ENCODE peak calls at places on chromosome 6, in six cellular contexts. J, A, R, H, S and L are unnamed samples.

GRCh38 chr6:45845546-45845945 is 170.1 kb downstream of the CLIC5 start:
- DNase-seq in J (peak; percentile 47), A (peak; percentile 81), R (no peak), H (no peak), S (peak; percentile 37), L (no peak)

GRCh38 chr6:105389543-105389942 is 13.3 kb downstream of the PREP start:
- DNase-seq in J (no peak), A (peak; percentile 38), R (no peak), H (no peak), S (no peak), L (peak; percentile 46)

GRCh38 chr6:108115598-108116058 is 41.1 kb upstream of the OSTM1 start:
- DNase-seq in J (peak; percentile 65), A (peak; percentile 66), R (peak; percentile 66), H (no peak), S (peak; percentile 39), L (peak; percentile 69)

GRCh38 chr6:155676346-155676745 is 220.7 kb upstream of the NOX3 start:
- DNase-seq in J (no peak), A (no peak), R (no peak), H (no peak), S (no peak), L (no peak)

GRCh38 chr6:39870950-39871349 is 63.3 kb downstream of the MOCS1 start:
- DNase-seq in J (no peak), A (no peak), R (no peak), H (no peak), S (no peak), L (no peak)

GRCh38 chr6:107606407-107606806 is 116.5 kb downstream of the SOBP start:
- DNase-seq in J (no peak), A (no peak), R (no peak), H (no peak), S (no peak), L (no peak)

GRCh38 chr6:8623441-8623840 is 188.1 kb upstream of the SLC35B3 start:
- DNase-seq in J (no peak), A (no peak), R (no peak), H (no peak), S (no peak), L (no peak)

GRCh38 chr6:154167163-154167562 is 128.1 kb downstream of the OPRM1 start:
- DNase-seq in J (no peak), A (no peak), R (no peak), H (no peak), S (no peak), L (no peak)

GRCh38 chr6:99993146-99993532 is 884 bp downstream of the MCHR2 start:
- DNase-seq in J (no peak), A (no peak), R (no peak), H (no peak), S (no peak), L (no peak)

GRCh38 chr6:34284563-34285545 is 36.0 kb upstream of the SMIM29 start:
- DNase-seq in J (no peak), A (peak; percentile 58), R (no peak), H (peak; percentile 47), S (no peak), L (no peak)

GRCh38 chr6:3052481-3053230 is 15.6 kb upstream of the RIPK1 start:
- DNase-seq in J (no peak), A (peak; percentile 54), R (no peak), H (no peak), S (no peak), L (peak; percentile 27)

GRCh38 chr6:87982134-87982533 is 65.5 kb upstream of the SPACA1 start:
- DNase-seq in J (no peak), A (no peak), R (no peak), H (no peak), S (no peak), L (no peak)

GRCh38 chr6:161545741-161546140 is 271.9 kb upstream of the AGPAT4 start:
- DNase-seq in J (no peak), A (no peak), R (no peak), H (no peak), S (no peak), L (no peak)

GRCh38 chr6:113092795-113093194 is 745.7 kb downstream of the RFPL4B start:
- DNase-seq in J (no peak), A (no peak), R (no peak), H (no peak), S (no peak), L (no peak)

GRCh38 chr6:108564178-108564577 is 3.5 kb downstream of the FOXO3 start:
- DNase-seq in J (peak; percentile 92), A (peak; percentile 95), R (no peak), H (no peak), S (no peak), L (no peak)

GRCh38 chr6:138601128-138601527 is 101.8 kb upstream of the NHSL1 start:
- DNase-seq in J (no peak), A (peak; percentile 51), R (no peak), H (no peak), S (no peak), L (no peak)

GRCh38 chr6:15793288-15793687 is 130.5 kb upstream of the DTNBP1 start:
- DNase-seq in J (peak; percentile 84), A (peak; percentile 76), R (no peak), H (no peak), S (no peak), L (no peak)

GRCh38 chr6:143059616-143060353 is 904 bp upstream of the AIG1 start:
- DNase-seq in J (peak; percentile 93), A (peak; percentile 76), R (no peak), H (no peak), S (no peak), L (peak; percentile 37)

GRCh38 chr6:32164295-32164694 is at the start of gene EGFL8:
- DNase-seq in J (no peak), A (no peak), R (no peak), H (no peak), S (no peak), L (no peak)

GRCh38 chr6:24600903-24601302 is 45.1 kb downstream of the KIAA0319 start:
- DNase-seq in J (no peak), A (no peak), R (no peak), H (no peak), S (no peak), L (peak; percentile 45)

GRCh38 chr6:158047120-158047518 is 65.5 kb downstream of the SYNJ2 start:
- DNase-seq in J (peak; percentile 58), A (peak; percentile 84), R (peak; percentile 48), H (no peak), S (no peak), L (no peak)

GRCh38 chr6:95017922-95018321 is 559.4 kb upstream of the MANEA start:
- DNase-seq in J (no peak), A (no peak), R (no peak), H (no peak), S (no peak), L (no peak)

GRCh38 chr6:89917801-89918366 is 23.6 kb downstream of the GJA10 start:
- DNase-seq in J (no peak), A (no peak), R (no peak), H (no peak), S (no peak), L (peak; percentile 58)

GRCh38 chr6:41715779-41716515 is 19.5 kb downstream of the TFEB start:
- DNase-seq in J (no peak), A (no peak), R (no peak), H (no peak), S (no peak), L (no peak)

GRCh38 chr6:56771189-56771588 is 128.5 kb upstream of the DST start:
- DNase-seq in J (no peak), A (peak; percentile 58), R (no peak), H (no peak), S (no peak), L (no peak)

GRCh38 chr6:56767892-56768531 is 125.3 kb upstream of the DST start:
- DNase-seq in J (peak; percentile 21), A (no peak), R (no peak), H (no peak), S (no peak), L (no peak)

GRCh38 chr6:56767435-56767834 is 124.7 kb upstream of the DST start:
- DNase-seq in J (no peak), A (no peak), R (no peak), H (no peak), S (no peak), L (no peak)

GRCh38 chr6:56771929-56772607 is 129.4 kb upstream of the DST start:
- DNase-seq in J (no peak), A (peak; percentile 38), R (no peak), H (no peak), S (no peak), L (no peak)

DNA sequence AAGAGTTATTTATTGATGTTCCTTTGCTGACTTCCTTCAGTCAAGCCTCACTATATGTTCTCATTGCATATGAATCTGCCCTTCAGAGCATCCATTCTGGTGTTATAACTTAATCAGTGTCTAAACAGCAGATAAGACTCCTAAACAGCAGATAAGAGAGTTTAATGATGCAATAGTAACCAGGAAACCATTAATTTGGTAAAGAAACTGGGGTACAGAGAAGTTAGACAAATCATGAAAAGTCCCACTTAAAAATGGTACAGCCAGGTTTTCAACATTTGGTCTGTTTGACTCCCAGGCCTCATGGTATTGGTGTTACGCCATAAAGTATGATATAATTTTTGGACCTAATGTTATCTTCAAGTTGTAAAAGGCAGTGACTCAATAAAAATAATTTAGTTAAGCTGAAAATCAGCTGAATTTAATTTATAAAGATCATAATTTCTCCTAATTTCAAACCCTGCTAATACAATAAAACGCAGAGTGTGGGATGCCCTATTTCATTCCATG is 127.4 kb upstream of the DST start:
- DNase-seq in J (no peak), A (peak; percentile 50), R (no peak), H (no peak), S (no peak), L (no peak)
- H3K4me1 ChIP-seq in J (peaks cover 33% of the 10 kb centered on the region), A (peaks cover 82% of the 10 kb centered on the region), R (no peaks in the 10 kb centered on the region), H (peaks cover 5% of the 10 kb centered on the region), S (peaks cover 7% of the 10 kb centered on the region), L (peaks cover 8% of the 10 kb centered on the region)

DNA sequence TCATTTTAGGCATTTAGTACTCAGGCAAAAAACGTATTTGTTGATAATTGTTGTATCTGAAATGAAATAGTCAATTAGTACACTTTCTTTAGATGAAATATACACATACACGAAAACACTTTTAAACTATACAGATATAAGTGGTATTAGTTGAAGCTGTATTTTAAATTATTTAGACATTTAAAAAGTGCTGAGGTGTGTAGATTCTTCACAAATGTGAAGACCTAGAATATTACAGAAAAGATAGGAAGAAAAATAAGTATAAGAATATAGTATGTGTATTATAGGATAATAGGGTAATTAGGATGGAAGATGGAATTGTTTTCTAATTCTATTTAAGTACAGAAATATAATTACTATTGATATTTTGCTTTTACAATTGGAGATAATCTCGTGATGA is 4.6 kb downstream of the ZFAND3 start:
- DNase-seq in J (no peak), A (no peak), R (no peak), H (no peak), S (no peak), L (no peak)
- H3K4me1 ChIP-seq in J (peaks cover 29% of the 10 kb centered on the region), A (peaks cover 60% of the 10 kb centered on the region), R (peaks cover 27% of the 10 kb centered on the region), H (peaks cover 16% of the 10 kb centered on the region), S (peaks cover 66% of the 10 kb centered on the region), L (no peaks in the 10 kb centered on the region)

DNA sequence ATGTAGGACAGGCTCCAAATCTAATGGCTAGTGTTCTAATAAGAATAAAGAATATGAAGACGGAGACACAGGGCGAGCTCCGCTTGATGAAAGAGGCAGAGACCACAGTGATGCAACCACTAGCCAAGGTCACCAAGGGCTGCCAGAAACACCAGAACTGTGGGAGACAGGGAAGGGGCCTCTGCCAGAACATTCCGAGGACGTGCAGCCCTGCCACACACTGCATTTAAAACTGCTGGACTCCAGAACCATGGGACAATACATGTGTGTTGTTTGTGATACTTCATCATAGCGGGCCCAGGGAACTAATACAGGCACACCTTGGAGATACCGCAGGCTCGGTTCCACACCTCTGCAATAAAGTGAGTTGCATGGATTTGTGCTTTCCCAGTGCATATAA is 2.9 kb upstream of the THBS2 start:
- DNase-seq in J (no peak), A (no peak), R (no peak), H (no peak), S (no peak), L (no peak)
- H3K4me1 ChIP-seq in J (no peaks in the 10 kb centered on the region), A (peaks cover 15% of the 10 kb centered on the region), R (no peaks in the 10 kb centered on the region), H (peaks cover 6% of the 10 kb centered on the region), S (peaks cover 3% of the 10 kb centered on the region), L (peaks cover 6% of the 10 kb centered on the region)

GRCh38 chr6:52539607-52540006 is 37.3 kb downstream of the TRAM2 start:
- DNase-seq in J (peak; percentile 33), A (peak; percentile 90), R (no peak), H (no peak), S (no peak), L (no peak)
- H3K4me1 ChIP-seq in J (peaks cover 48% of the 10 kb centered on the region), A (peaks cover 96% of the 10 kb centered on the region), R (no peaks in the 10 kb centered on the region), H (peaks cover 33% of the 10 kb centered on the region), S (peaks cover 71% of the 10 kb centered on the region), L (peaks cover 25% of the 10 kb centered on the region)